ENCODE peak calls at places on chromosomes 6 and 20, in five cellular contexts. One of them, this sample, is unnamed. For H3K9me3 and H3K36me3, the result is how much of the 10 kb centered on the place peaks cover.

GRCh38 chr6:158753826-158754225 is 65.3 kb downstream of the EZR start:
- DNase-seq in tibial artery: no peak
- DNase-seq in prostate gland: no peak
- DNase-seq in Panc1: no peak
- DNase-seq in colonic mucosa: no peak
- DNase-seq in this sample: no peak

GRCh38 chr6:35485402-35485877 is 11.4 kb downstream of the TEAD3 start:
- DNase-seq in tibial artery: no peak
- DNase-seq in prostate gland: no peak
- DNase-seq in Panc1: no peak
- DNase-seq in colonic mucosa: peak
- DNase-seq in this sample: no peak

GRCh38 chr20:1803216-1804128 is 91.7 kb upstream of the SIRPA start:
- DNase-seq in Panc1: no peak
- DNase-seq in tibial artery: peak
- DNase-seq in colonic mucosa: peak
- DNase-seq in prostate gland: peak
- DNase-seq in this sample: peak

GRCh38 chr6:124881898-124882579 is 80.2 kb upstream of the RNF217 start:
- DNase-seq in Panc1: no peak
- DNase-seq in prostate gland: no peak
- DNase-seq in tibial artery: no peak
- DNase-seq in colonic mucosa: no peak
- DNase-seq in this sample: no peak

GRCh38 chr6:17705428-17705777 is 1.3 kb downstream of the NUP153 start:
- DNase-seq in Panc1: no peak
- DNase-seq in prostate gland: peak
- DNase-seq in tibial artery: peak
- DNase-seq in colonic mucosa: no peak
- DNase-seq in this sample: peak

GRCh38 chr6:26543953-26544352 is 5.8 kb downstream of the HMGN4 start:
- DNase-seq in tibial artery: no peak
- DNase-seq in Panc1: no peak
- DNase-seq in colonic mucosa: no peak
- DNase-seq in prostate gland: no peak
- DNase-seq in this sample: no peak

GRCh38 chr6:14478396-14479225 is 361.0 kb downstream of the CD83 start:
- DNase-seq in colonic mucosa: no peak
- DNase-seq in tibial artery: no peak
- DNase-seq in prostate gland: no peak
- DNase-seq in Panc1: no peak
- DNase-seq in this sample: no peak

GRCh38 chr20:59829415-59830106 is 103.9 kb downstream of the SYCP2 start:
- DNase-seq in tibial artery: peak
- DNase-seq in Panc1: no peak
- DNase-seq in colonic mucosa: peak
- DNase-seq in prostate gland: no peak
- DNase-seq in this sample: peak

GRCh38 chr6:34485321-34486060 is 19.6 kb downstream of the PACSIN1 start:
- DNase-seq in colonic mucosa: no peak
- DNase-seq in Panc1: no peak
- DNase-seq in prostate gland: no peak
- DNase-seq in tibial artery: no peak
- DNase-seq in this sample: no peak

GRCh38 chr6:106279179-106279578 is 46.4 kb downstream of the ATG5 start:
- DNase-seq in Panc1: no peak
- DNase-seq in colonic mucosa: no peak
- DNase-seq in prostate gland: no peak
- DNase-seq in tibial artery: no peak
- DNase-seq in this sample: no peak

GRCh38 chr6:149990109-149990671 is 26.4 kb downstream of the ULBP1 start:
- DNase-seq in Panc1: no peak
- DNase-seq in tibial artery: peak
- DNase-seq in colonic mucosa: no peak
- DNase-seq in prostate gland: no peak
- DNase-seq in this sample: no peak

GRCh38 chr6:138105446-138105845 is 1.8 kb downstream of the PERP start:
- DNase-seq in prostate gland: peak
- DNase-seq in tibial artery: no peak
- DNase-seq in Panc1: no peak
- DNase-seq in colonic mucosa: peak
- DNase-seq in this sample: no peak

DNA sequence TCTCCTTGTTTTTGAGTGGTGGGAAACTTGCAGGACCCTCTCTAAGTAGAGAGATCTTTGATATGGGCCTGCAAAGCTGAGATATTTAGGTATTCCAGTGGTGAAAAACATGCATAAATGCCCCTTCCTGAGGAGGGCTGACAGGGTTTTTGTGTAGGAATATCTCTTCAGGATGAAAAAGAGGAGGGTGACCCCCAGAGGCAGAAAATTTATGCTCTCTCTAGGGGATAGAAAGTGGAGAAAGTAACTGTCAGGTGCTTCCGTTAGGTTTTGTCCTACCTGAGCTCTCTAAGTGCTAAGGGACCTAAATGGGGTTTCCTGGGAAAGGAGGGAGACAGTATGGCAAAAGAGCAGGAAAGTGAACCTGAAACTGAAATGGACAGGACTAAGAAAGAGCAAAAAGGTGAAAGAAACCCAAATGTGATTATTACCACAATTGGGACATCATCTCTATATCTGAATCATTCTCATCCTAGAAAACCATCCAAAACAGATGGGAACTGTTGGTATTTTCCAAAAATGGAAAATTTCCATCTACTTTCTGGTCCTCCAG is 2.0 kb downstream of the COL19A1 start:
- DNase-seq in prostate gland: no peak
- DNase-seq in colonic mucosa: no peak
- DNase-seq in tibial artery: no peak
- DNase-seq in Panc1: no peak
- DNase-seq in this sample: no peak
- H3K4me3 ChIP-seq in prostate gland: no peak
- H3K4me3 ChIP-seq in colonic mucosa: no peak
- H3K4me3 ChIP-seq in tibial artery: no peak
- H3K4me3 ChIP-seq in Panc1: no peak
- H3K4me3 ChIP-seq in this sample: no peak

DNA sequence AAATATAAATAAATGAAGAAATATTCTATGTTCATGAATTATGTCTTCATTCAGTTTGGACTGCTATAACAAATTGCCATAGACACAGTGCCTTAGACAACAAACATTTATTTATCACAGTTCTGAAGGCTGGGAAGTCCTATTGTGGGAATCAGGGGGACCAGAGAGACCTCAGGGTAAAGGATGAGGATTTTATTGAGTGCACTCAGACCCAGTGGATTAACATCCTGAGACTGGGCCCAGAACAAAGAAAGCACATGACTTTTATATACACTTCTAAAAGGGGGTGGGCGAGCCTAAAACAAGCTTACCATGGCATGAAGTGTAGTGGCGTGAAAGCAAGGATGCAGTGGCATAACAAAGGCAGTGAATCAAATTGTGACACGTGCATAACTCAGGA is 26.9 kb upstream of the CBLN4 start:
- DNase-seq in Panc1: no peak
- DNase-seq in prostate gland: no peak
- DNase-seq in tibial artery: no peak
- DNase-seq in colonic mucosa: no peak
- DNase-seq in this sample: no peak
- H3K9me3 ChIP-seq in Panc1: under half
- H3K9me3 ChIP-seq in prostate gland: under half
- H3K9me3 ChIP-seq in tibial artery: under half
- H3K9me3 ChIP-seq in colonic mucosa: under half
- H3K9me3 ChIP-seq in this sample: under half

GRCh38 chr6:7891098-7891872 is 19.3 kb downstream of the TXNDC5 start:
- DNase-seq in tibial artery: no peak
- DNase-seq in Panc1: no peak
- DNase-seq in colonic mucosa: no peak
- DNase-seq in prostate gland: no peak
- DNase-seq in this sample: no peak
- H3K36me3 ChIP-seq in tibial artery: half or more
- H3K36me3 ChIP-seq in Panc1: under half
- H3K36me3 ChIP-seq in colonic mucosa: under half
- H3K36me3 ChIP-seq in prostate gland: under half
- H3K36me3 ChIP-seq in this sample: half or more

DNA sequence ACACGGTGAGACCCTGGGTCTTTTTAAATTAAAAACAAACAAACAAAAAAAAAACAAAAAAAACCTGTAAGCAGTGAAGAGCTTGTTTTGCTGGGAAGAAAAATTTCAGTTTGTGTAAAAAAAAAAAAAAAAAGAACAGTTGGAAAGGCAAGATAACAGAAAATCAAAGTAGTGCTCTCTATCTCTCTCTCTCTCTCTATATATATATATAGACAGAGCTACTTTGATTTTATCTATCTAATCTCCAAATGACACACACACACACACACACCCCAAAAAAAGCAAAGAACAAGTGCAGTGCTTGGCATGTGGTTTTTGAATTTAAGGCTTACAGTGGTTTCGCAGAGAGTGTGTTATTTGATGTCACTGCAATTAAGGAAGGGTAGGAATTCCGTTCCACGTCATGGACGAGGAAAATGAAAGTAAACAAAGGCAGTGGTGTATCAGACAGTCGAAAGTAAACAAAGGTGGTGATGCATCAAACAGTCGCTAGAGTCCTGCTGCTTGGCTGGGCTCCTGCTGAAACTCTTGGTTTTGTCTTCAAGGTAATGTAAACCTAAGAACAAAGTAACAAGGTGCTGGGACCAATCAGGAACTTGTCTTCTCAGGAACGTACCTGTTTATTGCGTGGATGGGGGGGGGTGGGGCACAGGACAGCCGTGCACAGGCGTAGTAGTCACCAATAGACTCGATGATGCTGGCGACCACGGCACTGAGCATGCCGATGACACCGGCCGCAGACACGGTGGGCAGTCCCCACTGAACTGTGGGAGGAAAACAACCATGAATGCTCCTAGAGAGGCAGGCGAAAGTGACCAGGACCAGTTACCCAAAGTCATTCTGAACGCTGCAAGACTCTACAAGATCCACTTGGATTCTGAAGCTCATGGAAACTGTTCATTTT is 131.8 kb downstream of the SLC23A2 start:
- DNase-seq in prostate gland: peak
- DNase-seq in Panc1: peak
- DNase-seq in tibial artery: no peak
- DNase-seq in colonic mucosa: peak
- DNase-seq in this sample: no peak
- H3K4me3 ChIP-seq in prostate gland: peak
- H3K4me3 ChIP-seq in Panc1: peak
- H3K4me3 ChIP-seq in tibial artery: no peak
- H3K4me3 ChIP-seq in colonic mucosa: no peak
- H3K4me3 ChIP-seq in this sample: no peak